ENCODE peak calls at places on chromosome 6, in four cellular contexts. F, E, T and R are unnamed samples.

GRCh38 chr6:17224056-17224455 is 57.1 kb upstream of the RBM24 start:
- DNase-seq in T (no peak), F (no peak), E (no peak), R (no peak)

GRCh38 chr6:110560239-110561015 is 84.0 kb upstream of the SLC22A16 start:
- DNase-seq in E (no peak), F (no peak), T (no peak), R (no peak)

GRCh38 chr6:10779076-10779475 is 31.5 kb downstream of the TMEM14B start:
- DNase-seq in T (no peak), F (no peak), E (no peak), R (no peak)

GRCh38 chr6:24918641-24919403 is 16.9 kb downstream of the RIPOR2 start:
- DNase-seq in E (no peak), T (no peak), F (no peak), R (no peak)

GRCh38 chr6:41735427-41736206 is at the start of gene TFEB:
- DNase-seq in T (peak; percentile 90), F (no peak), E (no peak), R (peak; percentile 98)

GRCh38 chr6:41691426-41692079 is 43.9 kb downstream of the TFEB start:
- DNase-seq in E (no peak), F (no peak), T (no peak), R (no peak)

GRCh38 chr6:72080260-72080941 is 194.1 kb downstream of the RIMS1 start:
- DNase-seq in F (no peak), E (no peak), T (no peak), R (no peak)

GRCh38 chr6:12393100-12393499 is 102.9 kb downstream of the EDN1 start:
- DNase-seq in E (no peak), T (no peak), F (no peak), R (no peak)

GRCh38 chr6:33172307-33173227 is 19.7 kb downstream of the COL11A2 start:
- DNase-seq in E (no peak), F (no peak), T (peak; percentile 53), R (peak; percentile 53)

GRCh38 chr6:73180076-73180717 is 45.1 kb downstream of the KHDC1L start:
- DNase-seq in E (no peak), T (no peak), F (no peak), R (no peak)

GRCh38 chr6:89299451-89299850 is 15.6 kb downstream of the GABRR2 start:
- DNase-seq in F (no peak), E (no peak), T (no peak), R (no peak)

GRCh38 chr6:4940416-4940815 is 63.4 kb downstream of the RPP40 start:
- DNase-seq in T (no peak), E (no peak), F (no peak), R (no peak)

GRCh38 chr6:169869301-169869700 is 117.9 kb downstream of the ERMARD start:
- DNase-seq in E (no peak), T (no peak), F (no peak), R (no peak)

DNA sequence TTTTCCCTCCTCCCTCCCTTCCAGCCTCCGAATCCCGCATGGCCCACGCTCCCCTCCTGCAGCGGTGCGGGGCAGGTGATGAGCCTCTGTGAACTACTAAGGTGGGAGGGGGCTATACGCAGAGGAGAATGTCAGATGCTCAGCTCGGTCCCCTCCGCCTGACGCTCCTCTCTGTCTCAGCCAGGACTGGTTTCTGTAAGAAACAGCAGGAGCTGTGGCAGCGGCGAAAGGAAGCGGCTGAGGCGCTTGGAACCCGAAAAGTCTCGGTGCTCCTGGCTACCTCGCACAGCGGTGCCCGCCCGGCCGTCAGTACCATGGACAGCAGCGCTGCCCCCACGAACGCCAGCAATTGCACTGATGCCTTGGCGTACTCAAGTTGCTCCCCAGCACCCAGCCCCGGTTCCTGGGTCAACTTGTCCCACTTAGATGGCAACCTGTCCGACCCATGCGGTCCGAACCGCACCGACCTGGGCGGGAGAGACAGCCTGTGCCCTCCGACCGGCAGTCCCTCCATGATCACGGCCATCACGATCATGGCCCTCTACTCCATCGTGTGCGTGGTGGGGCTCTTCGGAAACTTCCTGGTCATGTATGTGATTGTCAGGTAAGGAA is at the start of gene OPRM1:
- DNase-seq in T (no peak), E (no peak), F (peak; percentile 73), R (peak; percentile 20)
- TF ChIP-seq SRF in T (no peak), E (no peak), F (no peak), R (no peak)

GRCh38 chr6:36117639-36118549 is 12.4 kb upstream of the MAPK13 start:
- DNase-seq in F (no peak), E (no peak), T (no peak), R (no peak)
- H3K4me1 ChIP-seq in F (peaks cover 8% of the 10 kb centered on the region), E (peaks cover 53% of the 10 kb centered on the region), T (peaks cover 29% of the 10 kb centered on the region), R (peaks cover 54% of the 10 kb centered on the region)

GRCh38 chr6:96520039-96520850 is 1.4 kb upstream of the UFL1 start:
- DNase-seq in F (no peak), T (no peak), E (no peak), R (no peak)

GRCh38 chr6:96520851-96521115 is 823 bp upstream of the UFL1 start:
- DNase-seq in E (no peak), T (no peak), F (no peak), R (no peak)

GRCh38 chr6:96521267-96521624 is 360 bp upstream of the UFL1 start:
- DNase-seq in T (no peak), F (no peak), E (no peak), R (no peak)

GRCh38 chr6:96521625-96522468 is at the start of gene UFL1:
- DNase-seq in E (peak; percentile 68), T (peak; percentile 85), F (peak; percentile 75), R (peak; percentile 82)

GRCh38 chr6:96522469-96523009 is 933 bp downstream of the UFL1 start:
- DNase-seq in E (no peak), T (peak; percentile 22), F (no peak), R (no peak)
- TF ChIP-seq GABPA in E (no peak), T (no peak), F (no peak), R (no peak)

GRCh38 chr6:1916334-1916985 is 306.7 kb downstream of the FOXC1 start:
- DNase-seq in E (no peak), T (no peak), F (no peak), R (no peak)
- TF ChIP-seq SRF in E (no peak), T (no peak), F (no peak), R (no peak)

DNA sequence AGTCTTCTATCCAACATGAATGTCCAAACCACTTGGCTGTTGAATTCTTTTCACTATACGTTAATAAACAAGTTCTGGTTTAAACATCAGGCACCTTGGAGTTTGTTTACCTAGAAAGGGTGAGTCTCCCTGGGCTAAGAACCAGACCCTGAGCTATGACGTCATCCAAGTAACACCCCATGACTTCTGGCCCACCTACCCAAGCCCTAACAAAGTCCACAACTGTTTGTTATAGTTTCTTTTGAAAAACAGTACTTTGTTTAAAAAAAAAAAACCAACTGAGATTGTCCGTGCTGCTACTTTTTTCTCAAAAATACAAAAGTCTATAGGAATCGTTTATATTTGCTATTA is 146.9 kb upstream of the BEND6 start:
- DNase-seq in T (no peak), E (no peak), F (no peak), R (no peak)
- H3K4me1 ChIP-seq in T (peaks cover 10% of the 10 kb centered on the region), E (peaks cover 33% of the 10 kb centered on the region), F (peaks cover 7% of the 10 kb centered on the region), R (no peaks in the 10 kb centered on the region)